ENCODE peak calls at places on chromosomes 13 and 19, in four cellular contexts. One of them, this sample, is unnamed.
A peak's percentile ranks its signal among the peaks of the same experiment; 100 is the strongest.

GRCh38 chr13:61258185-61258584 is 157.5 kb downstream of the PCDH20 start:
- DNase-seq in hepatic stellate cell: no peak
- DNase-seq in activated T-cell treated with anti-CD3 and anti-CD28 coated beads, Interleukin-2, amount 50 U/mL, for 4 hours: no peak
- DNase-seq in AG09309: no peak
- DNase-seq in this sample: no peak

GRCh38 chr13:20489185-20489820 is 36.4 kb downstream of the CRYL1 start:
- DNase-seq in hepatic stellate cell: no peak
- DNase-seq in activated T-cell treated with anti-CD3 and anti-CD28 coated beads, Interleukin-2, amount 50 U/mL, for 4 hours: no peak
- DNase-seq in AG09309: no peak
- DNase-seq in this sample: no peak

GRCh38 chr13:35460061-35460460 is 16.4 kb downstream of the MAB21L1 start:
- DNase-seq in hepatic stellate cell: no peak
- DNase-seq in activated T-cell treated with anti-CD3 and anti-CD28 coated beads, Interleukin-2, amount 50 U/mL, for 4 hours: no peak
- DNase-seq in AG09309: peak; percentile 4
- DNase-seq in this sample: no peak

GRCh38 chr19:49421039-49421877 is 2.0 kb downstream of the PTH2 start:
- DNase-seq in hepatic stellate cell: peak; percentile 83
- DNase-seq in activated T-cell treated with anti-CD3 and anti-CD28 coated beads, Interleukin-2, amount 50 U/mL, for 4 hours: no peak
- DNase-seq in AG09309: no peak
- DNase-seq in this sample: peak; percentile 10

GRCh38 chr13:108780706-108781105 is 151.3 kb downstream of the MYO16 start:
- DNase-seq in hepatic stellate cell: no peak
- DNase-seq in activated T-cell treated with anti-CD3 and anti-CD28 coated beads, Interleukin-2, amount 50 U/mL, for 4 hours: no peak
- DNase-seq in AG09309: no peak
- DNase-seq in this sample: no peak

GRCh38 chr19:33758541-33759013 is 38.1 kb upstream of the KCTD15 start:
- DNase-seq in hepatic stellate cell: no peak
- DNase-seq in activated T-cell treated with anti-CD3 and anti-CD28 coated beads, Interleukin-2, amount 50 U/mL, for 4 hours: no peak
- DNase-seq in AG09309: no peak
- DNase-seq in this sample: no peak

GRCh38 chr13:113774177-113775107 is 15.4 kb downstream of the TMEM255B start:
- DNase-seq in hepatic stellate cell: peak; percentile 47
- DNase-seq in activated T-cell treated with anti-CD3 and anti-CD28 coated beads, Interleukin-2, amount 50 U/mL, for 4 hours: no peak
- DNase-seq in AG09309: no peak
- DNase-seq in this sample: no peak

GRCh38 chr19:737591-738093 is 13.3 kb upstream of the MISP start:
- DNase-seq in hepatic stellate cell: peak; percentile 76
- DNase-seq in activated T-cell treated with anti-CD3 and anti-CD28 coated beads, Interleukin-2, amount 50 U/mL, for 4 hours: peak; percentile 57
- DNase-seq in AG09309: no peak
- DNase-seq in this sample: peak; percentile 37

GRCh38 chr13:36829753-36830152 is 10.7 kb downstream of the RFXAP start:
- DNase-seq in hepatic stellate cell: no peak
- DNase-seq in activated T-cell treated with anti-CD3 and anti-CD28 coated beads, Interleukin-2, amount 50 U/mL, for 4 hours: no peak
- DNase-seq in AG09309: no peak
- DNase-seq in this sample: no peak

GRCh38 chr19:18069383-18069782 is 17.4 kb downstream of the IL12RB1 start:
- DNase-seq in hepatic stellate cell: no peak
- DNase-seq in activated T-cell treated with anti-CD3 and anti-CD28 coated beads, Interleukin-2, amount 50 U/mL, for 4 hours: no peak
- DNase-seq in AG09309: no peak
- DNase-seq in this sample: no peak

GRCh38 chr19:30228726-30229523 is 143.3 kb upstream of the ZNF536 start:
- DNase-seq in hepatic stellate cell: no peak
- DNase-seq in activated T-cell treated with anti-CD3 and anti-CD28 coated beads, Interleukin-2, amount 50 U/mL, for 4 hours: no peak
- DNase-seq in AG09309: no peak
- DNase-seq in this sample: no peak

GRCh38 chr19:48991011-48991609 is 2.0 kb downstream of the GYS1 start:
- DNase-seq in hepatic stellate cell: no peak
- DNase-seq in activated T-cell treated with anti-CD3 and anti-CD28 coated beads, Interleukin-2, amount 50 U/mL, for 4 hours: no peak
- DNase-seq in AG09309: no peak
- DNase-seq in this sample: no peak

GRCh38 chr13:30862707-30863106 is 43.4 kb upstream of the MEDAG start:
- DNase-seq in hepatic stellate cell: no peak
- DNase-seq in activated T-cell treated with anti-CD3 and anti-CD28 coated beads, Interleukin-2, amount 50 U/mL, for 4 hours: no peak
- DNase-seq in AG09309: no peak
- DNase-seq in this sample: no peak

GRCh38 chr13:109000207-109000606 is 370.8 kb downstream of the MYO16 start:
- DNase-seq in hepatic stellate cell: no peak
- DNase-seq in activated T-cell treated with anti-CD3 and anti-CD28 coated beads, Interleukin-2, amount 50 U/mL, for 4 hours: no peak
- DNase-seq in AG09309: no peak
- DNase-seq in this sample: no peak

GRCh38 chr13:45817833-45818232 is 33.7 kb downstream of the SIAH3 start:
- DNase-seq in hepatic stellate cell: no peak
- DNase-seq in activated T-cell treated with anti-CD3 and anti-CD28 coated beads, Interleukin-2, amount 50 U/mL, for 4 hours: no peak
- DNase-seq in AG09309: no peak
- DNase-seq in this sample: no peak

GRCh38 chr19:55032170-55032569 is 5.9 kb downstream of the GP6 start:
- DNase-seq in hepatic stellate cell: no peak
- DNase-seq in activated T-cell treated with anti-CD3 and anti-CD28 coated beads, Interleukin-2, amount 50 U/mL, for 4 hours: no peak
- DNase-seq in AG09309: no peak
- DNase-seq in this sample: no peak

GRCh38 chr19:38849746-38850230 is at the start of gene HNRNPL:
- DNase-seq in hepatic stellate cell: peak; percentile 97
- DNase-seq in activated T-cell treated with anti-CD3 and anti-CD28 coated beads, Interleukin-2, amount 50 U/mL, for 4 hours: peak; percentile 99
- DNase-seq in AG09309: no peak
- DNase-seq in this sample: peak; percentile 100

GRCh38 chr19:29040291-29040690 is 172.7 kb downstream of the UQCRFS1 start:
- DNase-seq in hepatic stellate cell: no peak
- DNase-seq in activated T-cell treated with anti-CD3 and anti-CD28 coated beads, Interleukin-2, amount 50 U/mL, for 4 hours: no peak
- DNase-seq in AG09309: no peak
- DNase-seq in this sample: no peak

GRCh38 chr13:98335721-98336120 is 158.7 kb upstream of the RNF113B start:
- DNase-seq in hepatic stellate cell: no peak
- DNase-seq in activated T-cell treated with anti-CD3 and anti-CD28 coated beads, Interleukin-2, amount 50 U/mL, for 4 hours: no peak
- DNase-seq in AG09309: no peak
- DNase-seq in this sample: no peak

GRCh38 chr19:16118489-16119033 is 6.9 kb downstream of the RAB8A start:
- DNase-seq in hepatic stellate cell: no peak
- DNase-seq in activated T-cell treated with anti-CD3 and anti-CD28 coated beads, Interleukin-2, amount 50 U/mL, for 4 hours: no peak
- DNase-seq in AG09309: no peak
- DNase-seq in this sample: peak; percentile 40

GRCh38 chr13:48194392-48194754 is 38.6 kb upstream of the ITM2B start:
- DNase-seq in hepatic stellate cell: no peak
- DNase-seq in activated T-cell treated with anti-CD3 and anti-CD28 coated beads, Interleukin-2, amount 50 U/mL, for 4 hours: no peak
- DNase-seq in AG09309: no peak
- DNase-seq in this sample: no peak

GRCh38 chr13:36965767-36966166 is 33.4 kb downstream of the ALG5 start:
- DNase-seq in hepatic stellate cell: peak; percentile 59
- DNase-seq in activated T-cell treated with anti-CD3 and anti-CD28 coated beads, Interleukin-2, amount 50 U/mL, for 4 hours: no peak
- DNase-seq in AG09309: peak; percentile 49
- DNase-seq in this sample: no peak

GRCh38 chr19:17302391-17303166 is 646 bp downstream of the ABHD8 start:
- DNase-seq in hepatic stellate cell: no peak
- DNase-seq in activated T-cell treated with anti-CD3 and anti-CD28 coated beads, Interleukin-2, amount 50 U/mL, for 4 hours: no peak
- DNase-seq in AG09309: no peak
- DNase-seq in this sample: no peak

GRCh38 chr19:38852231-38853044 is 2.7 kb upstream of the HNRNPL start:
- DNase-seq in hepatic stellate cell: peak; percentile 65
- DNase-seq in activated T-cell treated with anti-CD3 and anti-CD28 coated beads, Interleukin-2, amount 50 U/mL, for 4 hours: peak; percentile 52
- DNase-seq in AG09309: no peak
- DNase-seq in this sample: peak; percentile 64

GRCh38 chr13:30113983-30114491 is 193.3 kb downstream of the KATNAL1 start:
- DNase-seq in hepatic stellate cell: no peak
- DNase-seq in activated T-cell treated with anti-CD3 and anti-CD28 coated beads, Interleukin-2, amount 50 U/mL, for 4 hours: no peak
- DNase-seq in AG09309: no peak
- DNase-seq in this sample: no peak

GRCh38 chr19:39469567-39469966 is 11.1 kb upstream of the TIMM50 start:
- DNase-seq in hepatic stellate cell: no peak
- DNase-seq in activated T-cell treated with anti-CD3 and anti-CD28 coated beads, Interleukin-2, amount 50 U/mL, for 4 hours: no peak
- DNase-seq in AG09309: no peak
- DNase-seq in this sample: no peak

GRCh38 chr13:30142502-30143211 is 164.7 kb downstream of the KATNAL1 start:
- DNase-seq in hepatic stellate cell: peak; percentile 84
- DNase-seq in activated T-cell treated with anti-CD3 and anti-CD28 coated beads, Interleukin-2, amount 50 U/mL, for 4 hours: no peak
- DNase-seq in AG09309: peak; percentile 99
- DNase-seq in this sample: peak; percentile 8

GRCh38 chr19:5170329-5170745 is 170.3 kb downstream of the PTPRS start:
- DNase-seq in hepatic stellate cell: no peak
- DNase-seq in activated T-cell treated with anti-CD3 and anti-CD28 coated beads, Interleukin-2, amount 50 U/mL, for 4 hours: peak; percentile 51
- DNase-seq in AG09309: no peak
- DNase-seq in this sample: peak; percentile 19

GRCh38 chr19:55697069-55697440 is 22.0 kb downstream of the EPN1 start:
- DNase-seq in hepatic stellate cell: no peak
- DNase-seq in activated T-cell treated with anti-CD3 and anti-CD28 coated beads, Interleukin-2, amount 50 U/mL, for 4 hours: no peak
- DNase-seq in AG09309: no peak
- DNase-seq in this sample: no peak

GRCh38 chr13:97967948-97968347 is 14.5 kb downstream of the IPO5 start:
- DNase-seq in hepatic stellate cell: no peak
- DNase-seq in activated T-cell treated with anti-CD3 and anti-CD28 coated beads, Interleukin-2, amount 50 U/mL, for 4 hours: no peak
- DNase-seq in AG09309: no peak
- DNase-seq in this sample: no peak

GRCh38 chr13:106561551-106562170 is 6.3 kb downstream of the ARGLU1 start:
- DNase-seq in hepatic stellate cell: no peak
- DNase-seq in activated T-cell treated with anti-CD3 and anti-CD28 coated beads, Interleukin-2, amount 50 U/mL, for 4 hours: peak; percentile 28
- DNase-seq in AG09309: no peak
- DNase-seq in this sample: peak; percentile 41

GRCh38 chr13:36912983-36913382 is 7.1 kb downstream of the SMAD9 start:
- DNase-seq in hepatic stellate cell: no peak
- DNase-seq in activated T-cell treated with anti-CD3 and anti-CD28 coated beads, Interleukin-2, amount 50 U/mL, for 4 hours: no peak
- DNase-seq in AG09309: no peak
- DNase-seq in this sample: no peak

GRCh38 chr13:46100191-46100877 is 4.5 kb downstream of the CPB2 start:
- DNase-seq in hepatic stellate cell: no peak
- DNase-seq in activated T-cell treated with anti-CD3 and anti-CD28 coated beads, Interleukin-2, amount 50 U/mL, for 4 hours: no peak
- DNase-seq in AG09309: no peak
- DNase-seq in this sample: no peak

GRCh38 chr13:72145383-72145782 is 278.4 kb upstream of the DACH1 start:
- DNase-seq in hepatic stellate cell: no peak
- DNase-seq in activated T-cell treated with anti-CD3 and anti-CD28 coated beads, Interleukin-2, amount 50 U/mL, for 4 hours: no peak
- DNase-seq in AG09309: no peak
- DNase-seq in this sample: no peak

GRCh38 chr19:40716031-40716654 is 543 bp downstream of the COQ8B start:
- DNase-seq in hepatic stellate cell: peak; percentile 72
- DNase-seq in activated T-cell treated with anti-CD3 and anti-CD28 coated beads, Interleukin-2, amount 50 U/mL, for 4 hours: peak; percentile 78
- DNase-seq in AG09309: no peak
- DNase-seq in this sample: peak; percentile 70

GRCh38 chr19:5934779-5935472 is 20.9 kb downstream of the CAPS start:
- DNase-seq in hepatic stellate cell: peak; percentile 68
- DNase-seq in activated T-cell treated with anti-CD3 and anti-CD28 coated beads, Interleukin-2, amount 50 U/mL, for 4 hours: no peak
- DNase-seq in AG09309: peak; percentile 46
- DNase-seq in this sample: no peak

GRCh38 chr13:43397110-43397509 is 373.7 kb downstream of the DNAJC15 start:
- DNase-seq in hepatic stellate cell: no peak
- DNase-seq in activated T-cell treated with anti-CD3 and anti-CD28 coated beads, Interleukin-2, amount 50 U/mL, for 4 hours: no peak
- DNase-seq in AG09309: no peak
- DNase-seq in this sample: no peak

GRCh38 chr13:39913928-39914327 is 258.5 kb downstream of the COG6 start:
- DNase-seq in hepatic stellate cell: no peak
- DNase-seq in activated T-cell treated with anti-CD3 and anti-CD28 coated beads, Interleukin-2, amount 50 U/mL, for 4 hours: no peak
- DNase-seq in AG09309: peak; percentile 14
- DNase-seq in this sample: no peak

GRCh38 chr13:27607125-27607524 is 13.2 kb downstream of the LNX2 start:
- DNase-seq in hepatic stellate cell: peak; percentile 51
- DNase-seq in activated T-cell treated with anti-CD3 and anti-CD28 coated beads, Interleukin-2, amount 50 U/mL, for 4 hours: no peak
- DNase-seq in AG09309: peak; percentile 44
- DNase-seq in this sample: no peak

This sample was measured in stimulated activated naive CD4-positive, alpha-beta T cell treated with Interleukin-2 at 50 U/mL for 16 hours.